ENCODE peak calls at places on chromosomes 2 and 18, in six cellular contexts. U is neuronal stem cell, N is IMR-90, H is H1, V is trophoblast cell, R is H9. T is an unnamed sample.

GRCh38 chr2:15042824-15043223 is 410.3 kb downstream of the LRATD1 start:
- DNase-seq in U (no peak), N (peak; percentile 98), H (no peak), V (no peak), R (no peak), T (peak; percentile 19)

GRCh38 chr2:235026137-235026536 is 74.3 kb downstream of the SH3BP4 start:
- DNase-seq in U (no peak), N (peak; percentile 88), H (no peak), V (peak; percentile 38), R (no peak), T (peak; percentile 71)

GRCh38 chr2:134072973-134073490 is 180.8 kb upstream of the MGAT5 start:
- DNase-seq in U (no peak), N (no peak), H (no peak), V (no peak), R (no peak), T (no peak)

GRCh38 chr2:165193178-165193777 is 10.6 kb downstream of the SCN3A start:
- DNase-seq in U (no peak), N (no peak), H (no peak), V (no peak), R (no peak), T (no peak)

GRCh38 chr2:91748869-91749268 is 3057.4 kb downstream of the RPIA start:
- DNase-seq in U (no peak), N (no peak), H (no peak), V (no peak), R (no peak), T (no peak)

GRCh38 chr2:145690183-145690582 is 1170.3 kb upstream of the ZEB2 start:
- DNase-seq in U (no peak), N (peak; percentile 34), H (no peak), V (no peak), R (no peak), T (no peak)

GRCh38 chr2:71348302-71348701 is 16.7 kb downstream of the ZNF638 start:
- DNase-seq in U (no peak), N (peak; percentile 65), H (no peak), V (peak; percentile 1), R (no peak), T (peak; percentile 43)

GRCh38 chr2:48345176-48345575 is 184.8 kb upstream of the STON1 start:
- DNase-seq in U (no peak), N (no peak), H (no peak), V (peak; percentile 15), R (no peak), T (no peak)

GRCh38 chr2:25314514-25315315 is 27.0 kb downstream of the DNMT3A start:
- DNase-seq in U (peak; percentile 56), N (peak; percentile 29), H (peak; percentile 89), V (no peak), R (peak; percentile 91), T (peak; percentile 35)

GRCh38 chr2:239114119-239114581 is 266.3 kb downstream of the TWIST2 start:
- DNase-seq in U (no peak), N (peak; percentile 35), H (no peak), V (no peak), R (no peak), T (peak; percentile 35)

GRCh38 chr2:43560231-43560547 is 35.6 kb downstream of the THADA start:
- DNase-seq in U (no peak), N (no peak), H (no peak), V (no peak), R (no peak), T (no peak)

GRCh38 chr18:51382081-51382480 is 184.6 kb upstream of the MEX3C start:
- DNase-seq in U (no peak), N (no peak), H (no peak), V (no peak), R (no peak), T (no peak)
- H2AFZ ChIP-seq in U (no peak overlapping the region), N (no peak overlapping the region), H (no peak overlapping the region), V (no peak overlapping the region), R (no peak overlapping the region), T (no peak overlapping the region)

DNA sequence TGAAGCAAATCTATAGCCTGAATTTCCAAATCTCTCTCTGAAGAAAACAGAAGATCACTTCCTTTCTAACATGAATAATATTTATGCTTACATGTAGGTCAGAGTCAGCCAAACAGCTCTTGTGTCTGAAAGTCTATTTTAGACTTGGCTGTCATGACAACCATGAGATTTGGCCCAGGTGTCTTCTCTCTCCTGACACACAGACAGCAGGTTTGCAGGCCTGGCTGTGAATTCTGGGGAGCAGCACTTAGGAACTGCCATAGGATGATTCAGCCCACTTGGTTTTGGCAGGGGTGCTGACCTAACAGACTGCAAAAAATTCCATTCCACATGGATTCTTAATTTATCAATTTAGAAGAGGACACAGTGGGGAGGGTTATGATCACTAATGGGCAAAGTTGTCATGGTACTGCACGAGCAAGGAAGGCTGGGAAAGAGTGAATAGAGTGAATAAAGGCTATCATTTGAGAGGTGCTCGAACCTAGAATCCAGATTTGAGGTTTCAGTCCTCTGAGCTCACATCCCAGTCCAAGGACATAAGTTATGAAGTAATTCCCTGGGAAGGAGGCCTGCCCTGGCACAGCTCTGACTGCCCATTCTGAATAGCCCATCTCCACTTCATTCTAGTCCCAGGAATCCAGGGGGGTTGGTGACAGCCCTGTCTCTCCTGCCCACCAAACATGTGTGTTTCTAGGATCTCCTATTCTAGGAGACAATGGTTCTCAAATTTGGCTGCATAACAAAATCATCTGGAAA is 453.9 kb upstream of the TRIB2 start:
- DNase-seq in U (no peak), N (peak; percentile 77), H (no peak), V (no peak), R (no peak), T (peak; percentile 77)
- H3K9ac ChIP-seq in U (no peak overlapping the region), N (no peak overlapping the region), H (no peak overlapping the region), V (no peak overlapping the region), R (no peak overlapping the region), T (peak overlapping the region; percentile 28)

DNA sequence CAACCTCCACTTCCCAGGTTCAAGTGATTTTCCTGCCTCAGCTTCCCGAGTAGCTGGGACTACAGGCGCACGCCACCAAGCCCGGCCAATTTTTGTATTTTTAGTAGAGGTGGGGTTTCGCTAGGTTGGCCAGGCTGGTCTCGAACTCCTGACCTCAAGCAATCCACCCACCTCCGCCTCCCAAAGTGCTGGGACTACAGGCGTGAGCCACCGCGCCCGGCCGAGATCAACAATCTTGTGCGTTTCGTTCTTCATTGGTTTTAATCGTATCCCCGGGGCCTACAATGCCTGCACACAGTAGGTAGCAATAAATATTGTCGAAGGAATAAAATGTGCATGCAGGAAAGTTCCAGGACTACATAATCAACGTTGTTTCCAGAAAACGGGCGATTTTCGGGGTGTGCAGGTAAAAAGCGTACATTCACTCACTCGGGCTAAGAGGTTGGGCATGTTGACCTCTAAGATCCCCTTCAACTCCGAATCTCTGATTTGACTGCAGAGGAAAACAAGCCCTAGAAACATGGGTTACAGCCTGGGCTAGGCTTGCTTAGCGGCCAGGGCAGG is 2.7 kb upstream of the SOS1 start:
- DNase-seq in U (no peak), N (no peak), H (no peak), V (no peak), R (no peak), T (no peak)
- H4K8ac ChIP-seq in U (no peak overlapping the region), N (peak overlapping the region; percentile 92), H (peak overlapping the region; percentile 92), V (peak overlapping the region; percentile 95), R (no peak overlapping the region), T (peak overlapping the region; percentile 82)

GRCh38 chr2:79569048-79569447 is 56.2 kb downstream of the CTNNA2 start:
- DNase-seq in U (no peak), N (no peak), H (no peak), V (no peak), R (no peak), T (no peak)

GRCh38 chr2:79564065-79564464 is 51.2 kb downstream of the CTNNA2 start:
- DNase-seq in U (no peak), N (no peak), H (no peak), V (no peak), R (no peak), T (no peak)
- H2AFZ ChIP-seq in U (no peak overlapping the region), N (no peak overlapping the region), H (no peak overlapping the region), V (no peak overlapping the region), R (no peak overlapping the region), T (no peak overlapping the region)

GRCh38 chr18:59954746-59955145 is 55.0 kb downstream of the PMAIP1 start:
- DNase-seq in U (no peak), N (peak; percentile 77), H (no peak), V (no peak), R (no peak), T (peak; percentile 25)
- H3K9ac ChIP-seq in U (no peak overlapping the region), N (no peak overlapping the region), H (no peak overlapping the region), V (no peak overlapping the region), R (no peak overlapping the region), T (no peak overlapping the region)

GRCh38 chr2:55268907-55269611 is at the start of gene MTIF2:
- DNase-seq in U (peak; percentile 81), N (peak; percentile 91), H (peak; percentile 96), V (peak; percentile 99), R (peak; percentile 95), T (peak; percentile 96)

GRCh38 chr2:55268288-55268906 is 634 bp downstream of the MTIF2 start:
- DNase-seq in U (no peak), N (no peak), H (no peak), V (no peak), R (no peak), T (no peak)
- H4K8ac ChIP-seq in U (peak overlapping the region; percentile 83), N (peak overlapping the region; percentile 96), H (peak overlapping the region; percentile 82), V (peak overlapping the region; percentile 96), R (peak overlapping the region; percentile 86), T (peak overlapping the region; percentile 93)

DNA sequence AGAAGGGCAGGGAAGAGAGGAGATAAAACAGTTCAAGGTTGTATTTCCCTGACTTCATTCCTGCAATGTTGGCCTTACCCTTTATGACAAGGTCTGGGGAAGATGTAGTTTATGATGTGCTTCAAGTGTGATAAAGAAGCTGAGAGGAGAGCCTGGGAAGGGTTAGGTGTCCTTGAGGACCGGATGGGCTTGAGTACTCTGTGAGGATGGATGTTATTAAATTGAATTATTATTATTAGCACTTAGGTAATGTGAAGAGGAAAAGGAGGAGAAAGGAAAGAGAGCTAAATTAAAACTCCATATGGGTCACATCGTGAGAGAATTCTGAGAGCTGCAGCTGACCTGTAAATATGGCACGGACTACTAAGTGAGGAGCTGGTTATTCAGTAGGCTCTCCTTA is 719.4 kb upstream of the CELF4 start:
- DNase-seq in U (no peak), N (no peak), H (no peak), V (no peak), R (no peak), T (no peak)
- H2AFZ ChIP-seq in U (no peak overlapping the region), N (no peak overlapping the region), H (no peak overlapping the region), V (no peak overlapping the region), R (no peak overlapping the region), T (no peak overlapping the region)